ENCODE peak calls at places on chromosome 16, in seven cellular contexts. W is cardiac muscle cell; Q is SK-N-SH; C is CD4-positive, CD25-positive, alpha-beta regulatory T cell; I is iPS DF 6.9; D is pancreas; H is A549. F is an unnamed sample. For H3K9me3, the result is how much of the 10 kb centered on the place peaks cover.

GRCh38 chr16:5581963-5582362 is 484.4 kb upstream of the EEF2KMT start:
- DNase-seq in I (no peak), W (no peak), H (no peak), Q (no peak), D (no peak), C (no peak), F (no peak)

GRCh38 chr16:5016967-5017677 is 16.6 kb downstream of the NAGPA start:
- DNase-seq in I (no peak), Q (no peak), D (no peak), C (no peak), H (no peak), W (no peak), F (no peak)

GRCh38 chr16:85384831-85385462 is 228.2 kb upstream of the GSE1 start:
- DNase-seq in I (no peak), H (no peak), W (no peak), D (no peak), C (no peak), Q (no peak), F (no peak)

GRCh38 chr16:51854401-51854951 is 692.5 kb downstream of the TOX3 start:
- DNase-seq in D (no peak), H (no peak), Q (no peak), C (no peak), W (no peak), I (no peak), F (no peak)

GRCh38 chr16:2689968-2690830 is 7.9 kb downstream of the KCTD5 start:
- DNase-seq in Q (peak), W (no peak), D (no peak), H (no peak), I (no peak), C (no peak), F (no peak)

GRCh38 chr16:87361916-87362619 is 21.5 kb downstream of the FBXO31 start:
- DNase-seq in I (no peak), D (no peak), W (no peak), Q (no peak), C (no peak), H (no peak), F (no peak)

GRCh38 chr16:49489686-49490320 is 116.2 kb downstream of the C16orf78 start:
- DNase-seq in C (no peak), D (no peak), I (no peak), Q (no peak), W (no peak), H (no peak), F (no peak)

GRCh38 chr16:87166934-87167333 is 150.3 kb downstream of the C16orf95 start:
- DNase-seq in C (no peak), D (no peak), I (no peak), W (no peak), Q (no peak), H (no peak), F (no peak)

GRCh38 chr16:84677017-84677803 is 22.6 kb upstream of the USP10 start:
- DNase-seq in H (no peak), W (no peak), I (no peak), Q (no peak), C (no peak), D (no peak), F (no peak)

GRCh38 chr16:49858200-49859129 is 2.6 kb upstream of the ZNF423 start:
- DNase-seq in Q (peak), C (no peak), D (peak), W (peak), I (no peak), H (peak), F (peak)

GRCh38 chr16:67927131-67927941 is 4.3 kb downstream of the CTRL start:
- DNase-seq in H (no peak), Q (no peak), C (no peak), I (no peak), W (no peak), D (peak), F (no peak)
- H3K4me3 ChIP-seq in H (no peak), Q (no peak), C (no peak), I (no peak), W (no peak), D (no peak), F (no peak)

GRCh38 chr16:89507834-89508590 is at the start of gene SPG7:
- DNase-seq in I (no peak), Q (peak), C (peak), H (peak), D (peak), W (peak), F (peak)

GRCh38 chr16:89511352-89511751 is 3.1 kb downstream of the SPG7 start:
- DNase-seq in H (no peak), D (no peak), W (no peak), Q (no peak), C (no peak), I (no peak), F (no peak)

GRCh38 chr16:89507219-89507833 is 877 bp upstream of the SPG7 start:
- DNase-seq in Q (no peak), W (no peak), D (no peak), H (no peak), C (peak), I (no peak), F (no peak)

GRCh38 chr16:89510526-89510925 is 2.3 kb downstream of the SPG7 start:
- DNase-seq in I (no peak), Q (no peak), C (no peak), W (no peak), D (no peak), H (no peak), F (no peak)

GRCh38 chr16:89512453-89512852 is 4.2 kb downstream of the SPG7 start:
- DNase-seq in I (no peak), C (no peak), W (no peak), D (no peak), H (no peak), Q (no peak), F (no peak)
- H3K9me3 ChIP-seq in I (under half), C (under half), W (under half), D (under half), H (under half), Q (under half), F (under half)

DNA sequence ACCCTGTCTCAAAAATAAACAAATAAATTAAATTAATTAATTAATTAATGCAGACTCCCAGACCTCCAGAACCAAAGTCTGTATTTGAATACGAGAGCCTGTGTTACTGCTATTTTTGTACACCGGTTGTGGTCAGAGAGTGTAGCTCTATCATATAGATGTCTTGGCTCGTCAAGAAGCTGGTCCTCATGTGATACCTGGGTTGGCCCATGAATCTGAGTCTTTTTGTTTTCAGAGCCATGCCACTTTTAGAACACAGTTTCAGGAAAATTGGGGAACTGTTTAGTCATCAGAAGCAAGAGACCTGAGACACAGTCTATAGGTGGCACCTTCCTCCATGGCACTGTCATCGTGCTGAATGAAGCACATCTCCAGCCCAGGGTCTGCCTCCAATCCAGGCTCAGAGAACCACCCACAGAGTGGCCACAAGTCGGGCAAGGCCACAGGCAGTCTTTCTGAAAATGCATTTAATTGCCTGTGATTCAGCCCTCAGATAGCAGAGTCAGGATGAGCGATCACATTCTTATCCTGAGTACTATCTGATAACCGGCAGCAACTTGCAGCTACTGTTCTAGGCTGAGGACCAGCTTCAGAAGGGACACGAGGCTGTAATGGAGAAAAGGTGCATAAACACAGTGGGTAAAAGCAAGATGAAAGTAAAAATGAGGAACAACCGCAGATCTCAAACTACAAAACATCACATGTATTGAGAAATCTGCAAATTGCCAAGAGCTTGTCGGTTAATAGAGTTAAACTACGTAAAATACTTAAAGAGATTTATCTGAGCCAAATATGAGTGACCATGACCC is 14.2 kb upstream of the HAPSTR1 start:
- DNase-seq in Q (peak), C (no peak), I (no peak), D (no peak), H (no peak), W (no peak), F (no peak)
- H3K4me3 ChIP-seq in Q (no peak), C (no peak), I (no peak), D (no peak), H (no peak), W (no peak), F (no peak)

DNA sequence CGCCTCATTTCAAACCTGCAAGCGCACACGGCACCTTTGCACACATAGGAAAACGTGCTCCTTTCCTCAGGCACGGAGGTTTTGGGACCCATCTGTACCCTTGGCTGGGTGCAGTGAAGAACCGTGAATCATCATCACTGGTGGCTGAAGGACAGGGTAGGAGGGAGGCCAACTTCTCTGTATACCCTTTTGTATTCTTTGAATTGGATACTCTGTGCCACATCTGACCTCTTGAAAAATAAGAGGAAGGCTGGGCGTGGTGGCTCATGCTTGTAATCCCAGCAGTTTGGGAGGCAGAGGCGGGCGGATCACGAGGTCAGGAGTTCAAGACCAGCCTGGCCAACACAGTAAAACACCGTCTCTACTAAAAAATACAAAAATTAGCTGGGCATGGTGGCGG is 11.7 kb downstream of the GPRC5B start:
- DNase-seq in H (no peak), D (no peak), C (no peak), Q (no peak), I (no peak), W (no peak), F (no peak)
- H3K9me3 ChIP-seq in H (under half), D (under half), C (under half), Q (under half), I (under half), W (under half), F (under half)

GRCh38 chr16:29962344-29962994 is 590 bp downstream of the TMEM219 start:
- DNase-seq in C (no peak), I (no peak), W (no peak), D (no peak), Q (no peak), H (no peak), F (no peak)
- H3K4me3 ChIP-seq in C (peak), I (peak), W (peak), D (peak), Q (peak), H (peak), F (peak)

DNA sequence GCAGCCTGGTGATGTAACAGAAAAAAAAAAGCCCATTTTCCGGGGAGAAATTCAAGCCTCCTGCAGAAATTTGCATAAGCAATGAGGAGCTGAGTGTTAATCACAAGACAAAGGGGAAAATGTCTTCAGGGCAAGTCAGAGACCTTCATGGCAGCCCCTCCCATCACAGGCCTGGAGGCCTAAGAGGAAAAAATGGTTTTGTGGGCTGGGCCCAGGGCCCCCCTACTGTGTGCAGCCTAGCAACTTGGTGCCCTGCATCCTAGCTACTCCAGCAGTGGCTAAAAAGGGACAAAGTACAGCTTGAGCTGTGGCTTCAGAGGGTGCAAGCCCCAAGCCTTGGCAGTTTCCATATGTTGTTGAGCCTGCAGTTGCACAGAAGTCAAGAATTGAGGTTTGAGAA is 49.7 kb downstream of the AHSP start:
- DNase-seq in I (no peak), H (no peak), C (no peak), D (no peak), Q (no peak), W (no peak), F (no peak)
- H3K9me3 ChIP-seq in I (under half), H (under half), C (under half), D (under half), Q (under half), W (under half), F (under half)

GRCh38 chr16:11546522-11547485 is 39.9 kb downstream of the LITAF start:
- DNase-seq in H (no peak), C (no peak), W (no peak), Q (no peak), I (no peak), D (no peak), F (no peak)
- H3K4me3 ChIP-seq in H (no peak), C (no peak), W (no peak), Q (no peak), I (no peak), D (no peak), F (no peak)

GRCh38 chr16:35176449-35176848 is 1717.0 kb downstream of the TP53TG3F start:
- DNase-seq in C (no peak), Q (no peak), D (no peak), H (no peak), I (no peak), W (no peak), F (no peak)

GRCh38 chr16:35173295-35173694 is 1713.9 kb downstream of the TP53TG3F start:
- DNase-seq in I (no peak), H (no peak), W (no peak), D (peak), C (no peak), Q (no peak), F (no peak)

GRCh38 chr16:35170610-35171009 is 1711.2 kb downstream of the TP53TG3F start:
- DNase-seq in H (no peak), I (no peak), C (no peak), W (no peak), Q (no peak), D (no peak), F (no peak)

GRCh38 chr16:35171106-35171505 is 1711.7 kb downstream of the TP53TG3F start:
- DNase-seq in W (no peak), C (no peak), I (no peak), H (no peak), D (no peak), Q (no peak), F (no peak)

GRCh38 chr16:35174006-35174405 is 1714.6 kb downstream of the TP53TG3F start:
- DNase-seq in C (no peak), Q (no peak), D (no peak), H (no peak), W (no peak), I (no peak), F (no peak)
- H3K9me3 ChIP-seq in C (under half), Q (under half), D (under half), H (under half), W (under half), I (under half), F (under half)

DNA sequence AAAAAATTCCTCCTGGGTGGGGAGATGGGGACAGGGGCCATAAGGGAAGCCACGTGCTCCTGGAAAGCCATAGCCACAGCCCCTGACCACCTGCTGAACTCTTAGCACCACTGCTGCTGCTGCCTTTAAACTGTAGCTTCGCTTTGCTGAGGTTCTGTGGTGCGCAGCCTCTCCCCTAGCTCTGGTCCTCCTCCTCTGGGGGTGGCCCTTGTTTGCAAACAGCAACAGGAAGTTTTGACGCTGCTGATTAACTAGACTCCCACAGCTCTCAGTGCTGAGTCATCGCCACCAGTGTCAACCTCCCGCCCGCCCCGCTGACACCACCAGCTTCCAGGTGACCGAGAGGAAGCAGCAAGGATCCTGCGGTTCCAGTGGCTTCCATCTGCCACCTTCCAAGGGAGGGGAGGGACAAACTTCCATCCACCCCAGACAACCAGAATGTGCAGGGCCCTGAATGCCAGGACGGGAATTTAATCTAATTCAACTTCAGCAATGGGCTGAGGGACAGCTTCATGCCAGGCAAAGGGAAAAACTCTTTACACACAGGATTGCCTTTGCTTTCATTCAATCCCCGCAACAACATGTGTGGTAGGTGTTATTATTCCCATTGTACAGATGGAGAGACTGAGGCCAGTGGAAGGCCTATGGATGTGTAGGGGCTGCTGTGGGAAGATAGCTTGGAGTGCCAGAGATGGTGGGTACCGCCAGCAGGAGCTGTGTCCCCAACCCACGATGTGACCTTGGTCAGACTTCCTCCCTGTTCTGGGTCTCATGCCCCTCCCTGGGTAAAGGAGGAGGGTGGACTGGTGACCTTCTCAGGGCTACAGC is 8.1 kb upstream of the KIFC3 start:
- DNase-seq in C (peak), I (no peak), H (peak), Q (no peak), D (peak), W (no peak), F (peak)
- H3K4me3 ChIP-seq in C (no peak), I (no peak), H (peak), Q (no peak), D (no peak), W (no peak), F (no peak)

F was measured in uterus.